ENCODE peak calls at places on chromosome 10, in four cellular contexts. G is bronchial epithelial cell, N is WTC11, T is pancreas. S is an unnamed sample.
A peak's percentile ranks its signal among the peaks of the same experiment; 100 is the strongest.

GRCh38 chr10:114626841-114627240 is 31.2 kb downstream of the ABLIM1 start:
- DNase-seq in T (no peak), N (no peak), G (peak; percentile 66), S (no peak)

GRCh38 chr10:119120413-119120867 is 16.5 kb downstream of the DENND10 start:
- DNase-seq in G (no peak), N (no peak), T (peak; percentile 39), S (no peak)

GRCh38 chr10:11673346-11674330 is 62.2 kb upstream of the USP6NL start:
- DNase-seq in G (no peak), N (no peak), T (peak; percentile 24), S (no peak)

GRCh38 chr10:46319383-46319782 is 32.6 kb downstream of the ANTXRL start:
- DNase-seq in N (no peak), G (no peak), T (no peak), S (no peak)

GRCh38 chr10:78555128-78555527 is 513.6 kb upstream of the ZMIZ1 start:
- DNase-seq in T (no peak), N (no peak), G (no peak), S (no peak)

GRCh38 chr10:9045311-9045710 is 990.8 kb downstream of the GATA3 start:
- DNase-seq in T (no peak), N (no peak), G (no peak), S (no peak)

GRCh38 chr10:34127676-34128075 is 687.4 kb downstream of the PARD3 start:
- DNase-seq in G (peak; percentile 81), N (no peak), T (no peak), S (no peak)

GRCh38 chr10:126734015-126734414 is 63.5 kb upstream of the C10orf90 start:
- DNase-seq in T (no peak), G (peak; percentile 92), N (no peak), S (no peak)

GRCh38 chr10:26725837-26726727 is 28.6 kb downstream of the PDSS1 start:
- DNase-seq in N (no peak), G (peak; percentile 55), T (peak; percentile 66), S (peak; percentile 49)

GRCh38 chr10:89901895-89902294 is 200.5 kb downstream of the KIF20B start:
- DNase-seq in T (no peak), G (no peak), N (no peak), S (no peak)

GRCh38 chr10:19788902-19789301 is 27.3 kb upstream of the PLXDC2 start:
- DNase-seq in T (no peak), N (no peak), G (no peak), S (no peak)

GRCh38 chr10:122495406-122496340 is 34.3 kb downstream of the HTRA1 start:
- DNase-seq in N (peak; percentile 30), G (peak; percentile 12), T (no peak), S (no peak)
- TF ChIP-seq CTCF in N (no peak), G (no peak), T (no peak), S (no peak)

DNA sequence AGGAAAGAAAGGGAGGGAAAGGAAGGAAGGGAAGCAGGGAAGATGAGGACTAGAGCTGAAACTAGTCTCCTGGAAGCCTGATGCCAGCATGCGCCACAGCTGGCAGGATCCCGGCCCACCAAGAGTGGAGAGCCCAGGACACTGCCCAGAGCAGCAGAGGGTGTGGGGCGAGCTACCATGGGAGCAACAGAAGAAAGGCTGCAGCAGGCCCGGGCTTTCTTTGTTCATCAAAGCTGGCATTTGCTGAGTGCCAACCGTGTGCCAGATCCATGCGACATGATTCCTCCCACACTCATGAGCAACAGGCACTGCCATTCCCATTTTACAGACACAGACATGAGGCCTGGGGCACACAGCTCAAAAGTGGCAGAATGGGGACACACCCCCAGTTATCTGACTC is 68.9 kb downstream of the FAM53B start:
- DNase-seq in G (no peak), T (no peak), N (no peak), S (no peak)
- TF ChIP-seq CTCF in G (no peak), T (no peak), N (no peak), S (no peak)

GRCh38 chr10:4786043-4786839 is 39.8 kb upstream of the AKR1E2 start:
- DNase-seq in G (peak; percentile 77), T (no peak), N (no peak), S (no peak)

GRCh38 chr10:4780782-4781181 is 45.2 kb upstream of the AKR1E2 start:
- DNase-seq in G (peak; percentile 59), T (no peak), N (no peak), S (no peak)

GRCh38 chr10:4780097-4780496 is 45.9 kb upstream of the AKR1E2 start:
- DNase-seq in N (no peak), G (no peak), T (no peak), S (no peak)

GRCh38 chr10:4778761-4779160 is 47.2 kb upstream of the AKR1E2 start:
- DNase-seq in N (no peak), T (no peak), G (no peak), S (no peak)

DNA sequence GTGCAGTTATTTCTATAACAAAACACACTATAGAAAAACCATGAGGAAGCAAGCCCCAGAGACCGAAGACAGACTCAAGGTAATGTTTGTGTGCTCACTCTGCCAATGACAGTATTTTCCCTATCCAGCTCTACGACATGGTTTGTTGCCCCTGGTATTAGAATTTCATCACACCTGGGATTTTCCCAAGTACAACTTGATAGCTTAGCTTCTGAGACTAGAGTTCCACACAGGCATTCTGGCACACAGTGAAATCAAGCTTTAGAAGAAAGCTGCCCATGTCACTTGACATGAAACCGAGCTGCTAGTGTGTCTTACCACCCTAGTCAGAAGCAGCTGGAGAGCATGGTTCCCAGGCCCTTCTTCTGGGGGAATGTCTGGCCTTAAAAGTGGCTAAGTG is 44.1 kb upstream of the AKR1E2 start:
- DNase-seq in T (no peak), G (peak; percentile 38), N (no peak), S (no peak)
- TF ChIP-seq CTCF in T (no peak), G (no peak), N (no peak), S (no peak)

GRCh38 chr10:772227-772637 is 82.8 kb upstream of the DIP2C start:
- DNase-seq in N (peak; percentile 34), T (no peak), G (no peak), S (no peak)
- TF ChIP-seq CTCF in N (no peak), T (no peak), G (no peak), S (no peak)

GRCh38 chr10:98328640-98329039 is 60.6 kb upstream of the LOXL4 start:
- DNase-seq in N (no peak), G (no peak), T (no peak), S (no peak)

GRCh38 chr10:98328163-98328562 is 60.2 kb upstream of the LOXL4 start:
- DNase-seq in T (no peak), G (no peak), N (no peak), S (no peak)

GRCh38 chr10:98332623-98333269 is 64.8 kb upstream of the LOXL4 start:
- DNase-seq in G (peak; percentile 74), T (no peak), N (no peak), S (no peak)

GRCh38 chr10:98326621-98327027 is 58.6 kb upstream of the LOXL4 start:
- DNase-seq in N (no peak), T (no peak), G (no peak), S (no peak)

GRCh38 chr10:98331888-98332287 is 63.9 kb upstream of the LOXL4 start:
- DNase-seq in N (peak; percentile 62), G (no peak), T (no peak), S (peak; percentile 52)
- TF ChIP-seq CTCF in N (peak; percentile 38), G (peak; percentile 67), T (no peak), S (peak; percentile 71)

DNA sequence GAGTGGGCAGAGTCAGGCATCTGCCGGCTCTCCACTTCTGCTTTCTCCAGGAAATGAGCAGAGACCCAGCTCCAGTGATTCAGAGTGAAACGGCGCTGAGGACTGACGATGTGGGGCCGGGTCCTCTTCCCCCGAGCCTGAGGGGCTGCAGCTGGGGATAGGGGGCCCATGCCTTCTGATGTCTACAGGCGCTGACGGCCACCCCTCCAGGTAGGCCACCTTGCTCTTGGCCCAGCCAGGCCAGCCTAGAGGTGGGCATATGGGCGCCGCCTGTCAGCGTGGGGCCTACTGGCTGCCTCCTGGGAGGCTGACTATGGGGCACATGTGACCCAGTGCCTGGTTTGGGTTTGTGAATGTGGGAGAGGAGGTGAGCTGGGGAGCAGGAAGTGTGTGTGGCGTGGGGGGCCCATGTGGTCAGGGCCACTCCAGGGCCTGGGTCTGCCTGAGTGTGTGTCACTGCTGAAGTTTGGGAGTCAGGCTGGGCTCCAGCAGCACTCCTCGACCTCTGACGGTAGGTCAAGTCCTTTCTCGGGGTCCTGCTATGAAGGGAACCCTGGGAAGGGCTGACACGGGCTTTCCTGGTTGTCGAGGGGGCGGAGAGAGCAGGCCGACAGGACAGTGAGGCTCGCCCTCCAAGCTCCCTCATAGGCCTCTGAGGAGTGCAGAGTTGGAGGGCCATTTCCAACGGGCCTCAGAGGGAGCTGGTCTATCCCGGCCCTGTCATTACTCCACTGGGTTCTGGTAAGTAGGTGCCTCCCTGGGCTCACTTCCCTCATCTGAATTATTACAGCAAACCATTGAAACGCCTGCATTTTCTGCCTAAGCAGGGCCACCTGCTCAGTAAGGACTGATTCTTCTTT is at the start of gene WDFY4:
- DNase-seq in N (no peak), T (no peak), G (no peak), S (peak; percentile 77)
- TF ChIP-seq CTCF in N (no peak), T (no peak), G (no peak), S (no peak)